ENCODE peak calls at places on chromosomes 2 and 18, in four cellular contexts. H is HepG2, S is K562, G is GM12878. N is an unnamed sample.
A peak's percentile ranks its signal among the peaks of the same experiment; 100 is the strongest.

GRCh38 chr2:40244251-40245010 is 207.5 kb downstream of the SLC8A1 start:
- DNase-seq in H (peak; percentile 37), S (no peak), G (no peak), N (peak; percentile 85)

GRCh38 chr2:129905664-129906081 is 73.8 kb upstream of the RAB6C start:
- DNase-seq in H (no peak), S (no peak), G (no peak), N (no peak)

GRCh38 chr18:51039138-51040112 is 9.4 kb downstream of the SMAD4 start:
- DNase-seq in H (no peak), S (peak; percentile 20), G (no peak), N (peak; percentile 63)

GRCh38 chr2:73418343-73418742 is 32.7 kb downstream of the ALMS1 start:
- DNase-seq in H (no peak), S (no peak), G (no peak), N (peak; percentile 2)

GRCh38 chr2:234494361-234495075 is 2.4 kb downstream of the ARL4C start:
- DNase-seq in H (no peak), S (no peak), G (no peak), N (peak; percentile 58)

GRCh38 chr2:3131636-3132326 is 245.8 kb downstream of the EIPR1 start:
- DNase-seq in H (no peak), S (no peak), G (no peak), N (no peak)

GRCh38 chr2:101466426-101466825 is 8.5 kb downstream of the RFX8 start:
- DNase-seq in H (no peak), S (no peak), G (no peak), N (no peak)

GRCh38 chr2:42310007-42310511 is 51.0 kb downstream of the COX7A2L start:
- DNase-seq in H (no peak), S (no peak), G (no peak), N (no peak)

GRCh38 chr2:20365249-20365817 is 14.7 kb upstream of the PUM2 start:
- DNase-seq in H (no peak), S (no peak), G (peak; percentile 95), N (no peak)

GRCh38 chr2:119638891-119639539 is 40.0 kb upstream of the TMEM177 start:
- DNase-seq in H (no peak), S (no peak), G (no peak), N (peak; percentile 64)

GRCh38 chr2:191038241-191038725 is 24.3 kb upstream of the STAT1 start:
- DNase-seq in H (no peak), S (peak; percentile 28), G (no peak), N (no peak)

GRCh38 chr2:146540271-146540932 is 1304.4 kb upstream of the ACVR2A start:
- DNase-seq in H (no peak), S (no peak), G (no peak), N (peak; percentile 89)

GRCh38 chr2:222690564-222691200 is 19.2 kb downstream of the MOGAT1 start:
- DNase-seq in H (peak; percentile 81), S (peak; percentile 83), G (no peak), N (peak; percentile 94)

GRCh38 chr2:230218411-230218810 is 1.4 kb downstream of the SP110 start:
- DNase-seq in H (no peak), S (no peak), G (no peak), N (no peak)

GRCh38 chr2:177873915-177874314 is 198.7 kb downstream of the PDE11A start:
- DNase-seq in H (peak; percentile 34), S (no peak), G (no peak), N (no peak)

GRCh38 chr2:36587556-36587955 is 10.4 kb downstream of the FEZ2 start:
- DNase-seq in H (no peak), S (no peak), G (no peak), N (no peak)

GRCh38 chr2:179636100-179636980 is 225.1 kb downstream of the ZNF385B start:
- DNase-seq in H (peak; percentile 21), S (no peak), G (no peak), N (no peak)

GRCh38 chr2:23636412-23636811 is 251.4 kb downstream of the KLHL29 start:
- DNase-seq in H (peak; percentile 61), S (peak; percentile 21), G (no peak), N (peak; percentile 54)

GRCh38 chr2:189751080-189751658 is 11.4 kb downstream of the OSGEPL1 start:
- DNase-seq in H (peak; percentile 54), S (peak; percentile 14), G (no peak), N (peak; percentile 77)

GRCh38 chr18:10121028-10121427 is 207.2 kb downstream of the VAPA start:
- DNase-seq in H (no peak), S (no peak), G (no peak), N (no peak)

GRCh38 chr2:163558286-163559009 is 177.4 kb downstream of the FIGN start:
- DNase-seq in H (no peak), S (no peak), G (no peak), N (no peak)

GRCh38 chr2:131588152-131588873 is 60.6 kb downstream of the CCDC74A start:
- DNase-seq in H (no peak), S (no peak), G (peak; percentile 75), N (no peak)

DNA sequence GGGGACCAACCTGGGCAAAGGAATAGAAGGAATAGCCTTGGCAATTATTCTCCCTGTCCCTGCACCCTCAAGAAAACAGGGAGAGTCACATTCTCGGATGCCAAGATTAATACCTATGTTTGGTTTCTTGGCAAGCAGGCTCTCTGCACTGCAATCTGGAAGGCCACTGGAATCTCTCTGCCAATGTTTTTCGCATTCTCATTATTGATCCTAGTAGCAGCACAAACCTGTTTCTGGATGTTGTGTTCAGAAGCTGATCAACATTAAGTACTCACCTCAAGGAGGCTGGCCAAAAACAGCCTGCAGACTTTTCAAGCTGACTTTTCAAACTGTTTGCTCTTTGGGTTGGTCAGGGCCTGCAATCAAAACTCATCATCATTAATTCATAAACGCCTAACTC is 62.2 kb downstream of the CLHC1 start:
- DNase-seq in H (no peak), S (no peak), G (no peak), N (no peak)
- TF ChIP-seq JUNB in H (no peak), S (no peak), G (no peak), N (no peak)

DNA sequence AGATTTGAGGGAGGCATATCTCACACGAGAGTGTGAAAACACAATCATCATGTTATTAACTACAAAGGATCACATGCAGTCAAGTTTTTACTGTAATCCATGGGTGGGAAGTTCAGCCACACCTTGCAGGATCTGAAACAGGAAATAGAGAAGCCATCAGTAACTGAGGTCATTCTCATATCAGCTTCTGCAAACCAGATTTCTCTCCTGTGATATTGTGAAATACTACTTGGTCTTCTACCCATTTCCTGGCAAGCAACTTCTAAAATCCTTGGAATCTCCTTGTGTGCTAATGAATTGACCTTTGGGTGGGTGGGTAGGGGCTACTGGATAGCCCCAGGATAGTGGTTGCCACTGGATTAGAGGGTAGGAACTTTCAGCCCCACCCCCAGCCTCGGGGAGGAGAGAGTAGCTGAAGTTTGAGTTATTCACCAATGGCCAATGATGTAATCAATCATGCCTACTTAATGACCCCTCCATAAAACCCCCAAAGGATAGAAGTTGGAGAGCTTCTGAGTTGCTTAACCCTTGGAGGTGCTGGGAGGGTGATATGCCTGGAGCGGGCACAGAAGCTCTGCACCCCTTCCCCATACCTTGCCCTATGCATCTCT is 25.6 kb upstream of the TGIF1 start:
- DNase-seq in H (no peak), S (no peak), G (no peak), N (no peak)
- TF ChIP-seq CREB1 in H (no peak), S (no peak), G (no peak), N (no peak)

GRCh38 chr2:10408649-10409579 is 39.2 kb downstream of the ODC1 start:
- DNase-seq in H (peak; percentile 87), S (peak; percentile 93), G (peak; percentile 71), N (peak; percentile 91)
- TF ChIP-seq POLR2AphosphoS5 in H (no peak), S (no peak), G (no peak), N (no peak)

DNA sequence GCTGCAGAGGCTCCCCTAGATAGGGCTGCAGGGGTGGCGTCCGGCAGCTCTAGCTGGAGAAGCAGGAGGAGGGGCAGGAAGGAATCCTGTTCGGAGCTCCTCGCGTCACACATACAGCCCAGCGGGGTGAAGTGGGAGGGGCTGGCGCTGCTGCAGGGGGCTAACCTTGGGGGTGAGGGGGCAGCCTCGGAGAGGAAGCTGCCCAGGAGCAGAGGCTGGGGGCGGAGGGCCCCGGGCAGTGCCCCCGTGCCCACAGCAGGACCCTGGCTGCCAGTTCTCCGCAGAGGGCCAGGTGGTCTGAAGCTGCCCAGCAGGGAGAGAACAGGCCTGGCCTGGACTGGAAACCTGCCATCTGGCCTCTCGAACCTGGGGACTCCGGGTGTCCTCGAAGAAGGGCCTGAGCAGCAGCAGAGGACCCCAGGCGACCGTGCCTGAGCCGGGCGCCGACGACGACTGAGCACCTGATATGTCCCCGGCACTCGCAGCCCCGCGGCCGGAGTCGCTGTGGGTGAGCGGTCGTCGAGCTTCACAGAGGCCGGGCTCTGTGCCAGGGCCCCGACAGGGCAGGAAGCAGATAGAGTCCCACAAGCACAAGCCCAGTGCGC is 2.5 kb upstream of the GPR35 start:
- DNase-seq in H (no peak), S (no peak), G (no peak), N (no peak)
- TF ChIP-seq JUNB in H (no peak), S (no peak), G (no peak), N (no peak)

GRCh38 chr2:52613064-52613463 is 1154.5 kb upstream of the CHAC2 start:
- DNase-seq in H (no peak), S (no peak), G (no peak), N (peak; percentile 75)
- TF ChIP-seq CREB1 in H (no peak), S (no peak), G (no peak), N (no peak)

GRCh38 chr2:205902041-205902898 is 183.7 kb downstream of the INO80D start:
- DNase-seq in H (peak; percentile 77), S (peak; percentile 17), G (no peak), N (no peak)
- TF ChIP-seq POLR2AphosphoS5 in H (no peak), S (no peak), G (no peak), N (no peak)